ENCODE peak calls at places on chromosomes 7 and 10, in five cellular contexts. M is astrocyte of the spinal cord, V is AG09309, N is kidney, C is brain microvascular endothelial cell. W is an unnamed sample.

GRCh38 chr7:5701085-5701914 is 80.2 kb downstream of the RNF216 start:
- DNase-seq in V (no peak), M (no peak), C (no peak), N (no peak), W (no peak)

GRCh38 chr7:108613147-108613948 is 43.7 kb downstream of the DNAJB9 start:
- DNase-seq in C (peak; percentile 5), V (peak; percentile 4), M (peak; percentile 50), N (no peak), W (no peak)

GRCh38 chr10:122338609-122339441 is 35.7 kb upstream of the PLEKHA1 start:
- DNase-seq in M (no peak), V (no peak), C (no peak), N (no peak), W (no peak)

GRCh38 chr7:135831451-135832220 is 83.0 kb upstream of the FAM180A start:
- DNase-seq in N (no peak), V (no peak), M (no peak), C (no peak), W (no peak)

GRCh38 chr10:92591550-92592140 is 1.3 kb upstream of the KIF11 start:
- DNase-seq in V (peak; percentile 52), N (peak; percentile 97), M (peak; percentile 95), C (peak; percentile 88), W (peak; percentile 95)

GRCh38 chr7:17774248-17774647 is 166.0 kb downstream of the SNX13 start:
- DNase-seq in C (peak; percentile 77), V (peak; percentile 89), M (peak; percentile 87), N (no peak), W (no peak)

GRCh38 chr7:95427914-95428516 is 6.8 kb downstream of the PON2 start:
- DNase-seq in M (no peak), N (no peak), V (no peak), C (no peak), W (no peak)

GRCh38 chr10:121578965-121579364 is 19.3 kb downstream of the FGFR2 start:
- DNase-seq in C (no peak), M (no peak), N (no peak), V (no peak), W (no peak)

GRCh38 chr7:28433604-28434254 is 21.4 kb downstream of the CREB5 start:
- DNase-seq in M (peak; percentile 43), N (no peak), V (no peak), C (peak; percentile 92), W (no peak)

DNA sequence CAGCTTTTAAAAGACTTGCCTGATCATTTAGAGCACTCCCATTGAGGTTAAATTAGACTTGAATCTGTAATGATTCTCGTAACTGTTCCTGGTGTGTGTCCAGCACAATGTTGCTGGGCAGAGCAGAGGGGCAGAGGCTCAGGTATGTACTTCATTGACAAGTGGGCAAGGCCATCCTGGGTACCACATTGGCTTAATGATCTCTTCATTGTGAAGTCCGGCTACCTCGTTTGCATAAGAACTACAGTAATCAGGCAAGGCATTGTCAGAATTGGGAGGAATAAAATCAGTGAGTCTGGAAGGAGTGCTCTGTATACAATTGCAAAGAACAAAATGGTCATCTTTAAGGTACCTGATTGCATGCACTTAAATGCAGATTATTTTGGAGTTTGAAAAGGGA is 6.1 kb downstream of the RPS24 start:
- DNase-seq in N (no peak), C (no peak), V (no peak), M (no peak), W (no peak)
- TF ChIP-seq CTCF in N (no peak), C (no peak), V (no peak), M (no peak), W (no peak)

GRCh38 chr7:111858331-111858730 is 296.0 kb upstream of the IMMP2L start:
- DNase-seq in N (no peak), C (no peak), V (no peak), M (no peak), W (no peak)

GRCh38 chr7:111855161-111855841 is 293.0 kb upstream of the IMMP2L start:
- DNase-seq in V (peak; percentile 46), C (peak; percentile 65), N (no peak), M (peak; percentile 76), W (no peak)

GRCh38 chr7:111852081-111852480 is 289.8 kb upstream of the IMMP2L start:
- DNase-seq in M (no peak), C (no peak), N (no peak), V (no peak), W (no peak)

GRCh38 chr7:111853231-111853990 is 291.1 kb upstream of the IMMP2L start:
- DNase-seq in C (no peak), N (no peak), V (no peak), M (no peak), W (no peak)

GRCh38 chr7:111855842-111856227 is 293.5 kb upstream of the IMMP2L start:
- DNase-seq in N (no peak), C (peak; percentile 59), M (peak; percentile 39), V (no peak), W (no peak)
- TF ChIP-seq CTCF in N (peak; percentile 14), C (peak; percentile 62), M (peak; percentile 48), V (peak; percentile 50), W (no peak)

DNA sequence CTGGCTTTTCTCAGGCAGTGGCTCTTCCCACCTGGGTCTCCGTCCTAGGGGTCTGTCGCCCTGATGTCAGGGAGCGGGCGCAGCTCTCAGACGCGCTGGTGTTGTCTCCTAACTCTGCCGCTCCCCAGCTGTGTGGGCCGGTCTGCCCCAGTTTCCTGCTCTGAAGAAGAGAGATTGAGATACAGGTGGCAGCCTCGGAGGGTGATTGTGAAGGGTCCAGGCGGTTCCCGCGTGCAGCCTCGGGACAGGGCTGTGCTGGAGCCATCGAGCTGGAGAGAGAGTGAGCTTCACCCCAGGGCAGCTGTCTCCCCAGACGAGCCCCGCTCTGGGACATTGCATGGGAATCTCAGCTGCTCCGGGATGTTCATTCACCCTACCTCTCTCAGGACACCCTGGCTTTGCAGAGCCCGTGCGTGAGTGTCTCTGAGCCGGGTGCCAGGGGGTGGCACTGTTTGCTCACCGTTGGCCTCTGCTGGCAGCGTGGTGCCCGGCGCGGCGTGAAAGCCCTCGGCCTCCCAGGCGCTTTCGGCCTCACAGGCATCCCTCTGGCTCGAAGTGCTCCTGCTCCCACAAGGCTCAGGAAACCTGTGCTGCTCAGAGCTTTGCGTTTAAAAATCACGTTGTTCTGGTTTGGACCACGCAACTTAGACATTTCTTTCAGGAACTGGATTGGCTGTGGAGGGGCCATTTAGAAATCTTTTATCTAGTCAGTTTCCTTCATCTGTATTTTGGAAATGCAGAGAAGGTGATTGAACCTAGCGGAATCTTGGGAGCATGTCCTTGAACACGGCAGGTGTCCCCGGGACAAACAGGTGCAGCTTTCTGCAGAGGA is 33.8 kb upstream of the ZFAND2A start:
- DNase-seq in N (no peak), C (no peak), V (no peak), M (peak; percentile 28), W (no peak)
- TF ChIP-seq CTCF in N (peak; percentile 59), C (peak; percentile 63), V (peak; percentile 77), M (peak; percentile 57), W (peak; percentile 82)

GRCh38 chr10:100019824-100020160 is 10.0 kb upstream of the DNMBP start:
- DNase-seq in N (no peak), V (no peak), M (no peak), C (no peak), W (no peak)

GRCh38 chr10:100021322-100021721 is 11.6 kb upstream of the DNMBP start:
- DNase-seq in M (no peak), V (no peak), C (no peak), N (no peak), W (no peak)

GRCh38 chr10:100020161-100020882 is 10.6 kb upstream of the DNMBP start:
- DNase-seq in N (no peak), V (no peak), C (no peak), M (no peak), W (no peak)

GRCh38 chr10:100022403-100022802 is 12.7 kb upstream of the DNMBP start:
- DNase-seq in M (peak; percentile 60), N (no peak), V (no peak), C (no peak), W (no peak)

DNA sequence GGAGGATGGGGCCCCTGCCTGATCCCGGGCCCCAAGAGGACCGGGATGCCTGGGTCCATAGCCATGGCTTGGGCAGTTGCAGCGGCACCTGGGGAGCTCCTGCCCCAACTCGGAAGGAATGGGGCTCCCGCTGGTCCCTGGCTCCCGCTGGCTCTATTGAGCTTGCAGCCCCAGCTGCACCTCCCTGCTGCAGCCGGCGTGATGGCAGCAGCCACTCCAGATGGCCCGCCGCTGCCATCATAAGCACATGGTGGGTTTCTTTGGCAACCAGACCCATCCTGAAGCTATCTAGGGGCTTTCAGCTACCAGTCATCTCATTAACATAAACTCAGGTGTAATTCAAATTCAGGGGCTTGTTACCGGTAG is 11.1 kb upstream of the DNMBP start:
- DNase-seq in M (no peak), V (no peak), C (no peak), N (no peak), W (no peak)
- TF ChIP-seq CTCF in M (no peak), V (no peak), C (no peak), N (no peak), W (no peak)

W was measured in chondrocyte.